ENCODE peak calls at places on chromosomes 6 and 20, in nine cellular contexts. Q is neuronal stem cell, P is mucosa of descending colon, N is transverse colon, A is AG04450, I is GM23248, R is fibroblast of mammary gland, D is left ventricle myocardium inferior, F is GM12865. K is an unnamed sample.

GRCh38 chr6:163940705-163941470 is 526.4 kb downstream of the QKI start:
- DNase-seq in D (no peak), Q (peak), R (peak), I (no peak), F (no peak), P (no peak), A (no peak), N (no peak), K (no peak)

GRCh38 chr20:14924433-14924832 is 587.0 kb upstream of the FLRT3 start:
- DNase-seq in D (no peak), R (no peak), A (no peak), F (no peak), I (no peak), Q (no peak), N (no peak), P (no peak), K (no peak)

GRCh38 chr6:9361749-9362148 is 926.4 kb upstream of the SLC35B3 start:
- DNase-seq in P (no peak), D (no peak), I (no peak), F (no peak), N (no peak), Q (no peak), R (no peak), A (no peak), K (no peak)

GRCh38 chr6:26380256-26380655 is 2.7 kb upstream of the BTN2A2 start:
- DNase-seq in Q (no peak), R (peak), A (no peak), D (no peak), N (no peak), P (no peak), I (peak), F (no peak), K (no peak)

GRCh38 chr6:121951918-121952379 is 447.5 kb upstream of the HSF2 start:
- DNase-seq in A (peak), F (no peak), N (no peak), R (peak), P (no peak), Q (no peak), D (no peak), I (peak), K (peak)

GRCh38 chr20:45924391-45925261 is 9.9 kb upstream of the PCIF1 start:
- DNase-seq in D (peak), Q (no peak), P (peak), A (no peak), F (no peak), I (peak), R (peak), N (no peak), K (peak)

GRCh38 chr6:54646551-54647300 is 199.8 kb upstream of the FAM83B start:
- DNase-seq in F (no peak), D (no peak), P (no peak), R (peak), I (no peak), A (no peak), N (no peak), Q (no peak), K (peak)

GRCh38 chr20:15875446-15875845 is 697.8 kb downstream of the KIF16B start:
- DNase-seq in P (no peak), Q (peak), N (no peak), R (no peak), D (no peak), A (no peak), F (peak), I (no peak), K (no peak)

GRCh38 chr6:33014841-33015634 is 5.6 kb upstream of the HLA-DOA start:
- DNase-seq in A (peak), F (peak), I (peak), Q (peak), P (peak), N (peak), R (peak), D (no peak), K (peak)

GRCh38 chr6:133983099-133983939 is 30.3 kb downstream of the TBPL1 start:
- DNase-seq in Q (no peak), I (no peak), F (peak), R (no peak), A (no peak), N (no peak), D (no peak), P (no peak), K (peak)

GRCh38 chr20:1891263-1892121 is 3.7 kb upstream of the SIRPA start:
- DNase-seq in I (no peak), A (no peak), F (no peak), P (no peak), N (no peak), Q (no peak), D (no peak), R (no peak), K (no peak)

GRCh38 chr6:157528931-157529653 is 148.1 kb downstream of the ZDHHC14 start:
- DNase-seq in Q (no peak), D (no peak), A (no peak), I (no peak), F (no peak), N (no peak), P (no peak), R (peak), K (peak)

GRCh38 chr20:25247666-25248500 is at the start of gene PYGB:
- DNase-seq in N (peak), I (peak), A (peak), Q (peak), D (peak), P (peak), R (peak), F (peak), K (peak)

GRCh38 chr6:41781302-41781711 is 725 bp downstream of the PRICKLE4 start:
- DNase-seq in A (no peak), Q (no peak), R (no peak), F (no peak), N (peak), P (peak), D (peak), I (no peak), K (no peak)

GRCh38 chr6:158852312-158853071 is 33.3 kb upstream of the EZR start:
- DNase-seq in I (no peak), F (no peak), R (no peak), P (no peak), Q (no peak), D (no peak), A (no peak), N (no peak), K (no peak)

GRCh38 chr6:38492031-38492430 is 147.7 kb downstream of the BTBD9 start:
- DNase-seq in Q (no peak), N (no peak), I (no peak), A (no peak), P (no peak), F (no peak), D (no peak), R (no peak), K (no peak)

GRCh38 chr20:2449386-2449785 is 21.2 kb downstream of the SNRPB start:
- DNase-seq in F (no peak), D (no peak), A (no peak), Q (no peak), R (no peak), I (no peak), P (no peak), N (no peak), K (no peak)

GRCh38 chr20:22946594-22946993 is 88.5 kb upstream of the SSTR4 start:
- DNase-seq in D (no peak), F (no peak), Q (no peak), I (peak), R (no peak), A (no peak), P (no peak), N (no peak), K (no peak)

GRCh38 chr20:40563296-40563950 is 125.6 kb downstream of the MAFB start:
- DNase-seq in I (peak), F (no peak), A (no peak), N (peak), P (peak), R (peak), Q (no peak), D (no peak), K (peak)

GRCh38 chr6:131894735-131895424 is 56.3 kb downstream of the CCN2 start:
- DNase-seq in N (peak), D (no peak), P (peak), Q (no peak), I (no peak), A (no peak), F (peak), R (no peak), K (no peak)

GRCh38 chr20:21512634-21513180 is 1.2 kb downstream of the NKX2-2 start:
- DNase-seq in R (no peak), F (no peak), A (no peak), I (no peak), D (no peak), Q (no peak), N (no peak), P (no peak), K (no peak)

GRCh38 chr6:105781905-105782304 is 304.2 kb upstream of the PRDM1 start:
- DNase-seq in N (no peak), A (no peak), Q (no peak), P (no peak), F (no peak), D (no peak), I (no peak), R (no peak), K (no peak)

GRCh38 chr6:35477028-35477427 is 8.8 kb downstream of the RPL10A start:
- DNase-seq in A (no peak), F (no peak), D (no peak), R (no peak), I (no peak), N (no peak), Q (no peak), P (no peak), K (no peak)

GRCh38 chr6:37516076-37516919 is 16.6 kb upstream of the CCDC167 start:
- DNase-seq in N (peak), Q (no peak), A (no peak), I (no peak), D (peak), R (no peak), P (peak), F (peak), K (no peak)

GRCh38 chr20:23013429-23013828 is 21.7 kb upstream of the SSTR4 start:
- DNase-seq in I (no peak), N (no peak), F (no peak), Q (no peak), D (no peak), P (no peak), A (no peak), R (no peak), K (no peak)

GRCh38 chr20:4021905-4022304 is 6.5 kb upstream of the RNF24 start:
- DNase-seq in N (no peak), R (peak), I (peak), A (no peak), D (no peak), Q (no peak), P (no peak), F (no peak), K (peak)

DNA sequence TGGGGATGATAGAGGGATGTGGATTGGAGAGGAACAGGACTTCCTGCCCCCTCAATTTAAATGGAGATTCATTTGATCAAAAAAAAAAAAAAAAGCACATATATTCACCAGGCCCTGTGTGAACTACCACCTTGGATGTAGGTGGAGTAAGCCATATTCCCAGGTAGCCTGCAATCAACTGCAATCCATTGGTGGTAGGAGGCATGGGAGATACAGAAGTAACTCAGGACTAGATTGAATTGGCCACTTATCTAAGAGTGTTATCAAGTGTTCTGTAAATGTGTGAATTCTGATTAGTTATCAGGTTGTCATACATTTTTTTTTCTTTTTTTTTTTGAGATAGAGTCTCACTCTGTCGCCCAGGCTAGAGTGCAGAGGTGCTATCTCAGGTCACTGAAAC is 124.1 kb upstream of the ESR1 start:
- DNase-seq in I (no peak), R (no peak), P (no peak), N (no peak), A (no peak), Q (no peak), D (no peak), F (no peak), K (no peak)
- H3K4me3 ChIP-seq in I (no peak), R (no peak), P (no peak), N (no peak), A (no peak), Q (no peak), D (no peak), F (no peak), K (no peak)

GRCh38 chr6:53628354-53629119 is 37.0 kb downstream of the KLHL31 start:
- DNase-seq in D (no peak), N (no peak), Q (no peak), A (no peak), P (no peak), I (peak), R (peak), F (no peak), K (peak)
- H3K4me3 ChIP-seq in D (no peak), N (no peak), Q (no peak), A (no peak), P (no peak), I (no peak), R (no peak), F (no peak), K (no peak)

GRCh38 chr6:6724319-6725119 is 136.0 kb downstream of the LY86 start:
- DNase-seq in P (peak), A (peak), Q (peak), F (peak), N (peak), R (peak), I (peak), D (peak), K (peak)
- H3K4me3 ChIP-seq in P (no peak), A (peak), Q (no peak), F (no peak), N (peak), R (peak), I (peak), D (peak), K (peak)

GRCh38 chr20:38604873-38605303 is 3.3 kb downstream of the ARHGAP40 start:
- DNase-seq in F (no peak), I (peak), R (peak), Q (peak), D (no peak), P (no peak), A (no peak), N (no peak), K (no peak)

GRCh38 chr20:38600057-38600456 is 1.6 kb upstream of the ARHGAP40 start:
- DNase-seq in F (no peak), A (no peak), R (no peak), I (no peak), N (no peak), P (no peak), D (no peak), Q (no peak), K (no peak)

GRCh38 chr20:38601216-38602184 is at the start of gene ARHGAP40:
- DNase-seq in Q (no peak), I (peak), A (no peak), N (peak), P (peak), R (peak), D (no peak), F (peak), K (no peak)

GRCh38 chr20:38603286-38603685 is 1.7 kb downstream of the ARHGAP40 start:
- DNase-seq in A (no peak), F (no peak), N (no peak), P (no peak), Q (no peak), D (no peak), R (no peak), I (no peak), K (no peak)

GRCh38 chr20:38602185-38602581 is 574 bp downstream of the ARHGAP40 start:
- DNase-seq in Q (no peak), R (no peak), I (no peak), N (no peak), F (no peak), A (no peak), P (no peak), D (no peak), K (no peak)
- H3K4me3 ChIP-seq in Q (no peak), R (no peak), I (no peak), N (no peak), F (no peak), A (no peak), P (no peak), D (no peak), K (no peak)

GRCh38 chr20:58228484-58229197 is at the start of gene ANKRD60:
- DNase-seq in A (no peak), Q (peak), N (no peak), D (no peak), P (no peak), I (peak), R (peak), F (no peak), K (peak)
- H3K4me3 ChIP-seq in A (peak), Q (peak), N (peak), D (peak), P (no peak), I (peak), R (peak), F (no peak), K (peak)

GRCh38 chr6:113856011-113856551 is 1.1 kb upstream of the MARCKS start:
- DNase-seq in I (peak), P (peak), N (peak), A (no peak), R (peak), D (no peak), Q (peak), F (peak), K (peak)

GRCh38 chr6:113855500-113856010 is 1.6 kb upstream of the MARCKS start:
- DNase-seq in N (peak), F (peak), A (no peak), R (peak), D (peak), I (peak), Q (no peak), P (peak), K (peak)

GRCh38 chr6:113856571-113857564 is at the start of gene MARCKS:
- DNase-seq in D (peak), F (peak), R (peak), I (peak), N (peak), A (peak), Q (peak), P (peak), K (peak)

GRCh38 chr6:113853252-113853651 is 3.9 kb upstream of the MARCKS start:
- DNase-seq in N (no peak), R (no peak), I (no peak), F (no peak), D (no peak), A (no peak), P (no peak), Q (no peak), K (no peak)

GRCh38 chr6:113854531-113855499 is 2.3 kb upstream of the MARCKS start:
- DNase-seq in D (peak), I (peak), R (peak), Q (peak), N (peak), A (peak), F (peak), P (peak), K (peak)
- H3K4me3 ChIP-seq in D (peak), I (peak), R (peak), Q (peak), N (peak), A (peak), F (peak), P (peak), K (peak)

DNA sequence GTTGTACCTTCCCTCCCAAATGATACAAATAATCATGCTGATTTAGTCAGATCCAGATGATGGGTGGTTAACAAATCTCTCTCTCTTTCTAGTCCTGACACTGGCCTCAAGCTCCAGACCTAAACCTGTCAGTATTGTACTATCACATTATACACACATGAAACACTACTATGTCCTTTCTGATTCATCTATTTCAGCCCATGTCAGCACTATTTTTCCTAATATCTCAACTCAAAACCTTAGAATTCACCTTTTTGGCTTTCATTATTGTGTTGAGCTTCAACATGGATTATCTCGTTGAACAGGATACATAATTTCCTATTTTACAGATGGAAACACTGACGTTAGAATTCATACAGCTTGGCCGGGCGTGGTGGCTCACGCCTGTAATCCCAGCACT is 3.5 kb downstream of the PIGU start:
- DNase-seq in N (no peak), P (no peak), F (no peak), A (no peak), R (no peak), Q (no peak), I (no peak), D (no peak), K (no peak)
- H3K4me3 ChIP-seq in N (no peak), P (no peak), F (no peak), A (no peak), R (no peak), Q (no peak), I (no peak), D (no peak), K (no peak)

DNA sequence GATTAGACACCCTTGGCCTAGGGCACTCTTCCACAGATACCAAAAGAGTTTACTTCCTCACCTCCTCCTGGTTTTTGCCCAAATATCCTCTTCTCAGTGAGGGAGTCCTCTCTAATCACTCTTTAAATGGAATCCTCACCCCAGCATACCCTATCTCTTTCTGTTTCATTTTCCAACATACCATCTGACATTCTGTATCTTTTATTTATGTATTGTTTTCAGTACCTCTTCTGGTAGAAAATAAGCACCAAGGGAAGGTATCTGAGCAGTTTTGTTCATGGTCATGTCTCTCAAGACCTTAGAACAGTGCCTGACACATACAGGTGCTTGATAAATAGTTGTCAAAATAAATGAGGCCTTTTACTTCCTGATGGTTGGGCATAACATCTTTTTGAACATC is 55.1 kb downstream of the KIAA0408 start:
- DNase-seq in P (no peak), D (no peak), I (no peak), Q (no peak), A (no peak), F (peak), R (no peak), N (no peak), K (no peak)
- H3K4me3 ChIP-seq in P (no peak), D (no peak), I (no peak), Q (no peak), A (no peak), F (peak), R (no peak), N (no peak), K (no peak)

GRCh38 chr20:48463916-48464315 is 363.9 kb downstream of the PREX1 start:
- DNase-seq in P (no peak), N (no peak), F (no peak), Q (no peak), D (no peak), I (peak), A (peak), R (peak), K (peak)
- H3K4me3 ChIP-seq in P (no peak), N (no peak), F (no peak), Q (no peak), D (no peak), I (no peak), A (no peak), R (no peak), K (no peak)

GRCh38 chr20:51022803-51023616 is at the start of gene KCNG1:
- DNase-seq in P (peak), A (no peak), Q (peak), I (peak), F (no peak), D (peak), R (peak), N (peak), K (peak)
- H3K4me3 ChIP-seq in P (no peak), A (peak), Q (peak), I (peak), F (no peak), D (peak), R (peak), N (peak), K (peak)

K was measured in AG10803.